ENCODE peak calls at places on chromosomes 3 and 15, in four cellular contexts. K, X, E and Q are unnamed samples.

GRCh38 chr3:85483986-85484385 is 525.2 kb downstream of the CADM2 start:
- DNase-seq in K (no peak), X (no peak), E (no peak), Q (no peak)

GRCh38 chr3:185059766-185060165 is 93.1 kb downstream of the C3orf70 start:
- DNase-seq in K (no peak), X (no peak), E (no peak), Q (no peak)

GRCh38 chr3:52831500-52832301 is 1.2 kb upstream of the ITIH4 start:
- DNase-seq in K (peak), X (no peak), E (peak), Q (no peak)

GRCh38 chr15:98856540-98856907 is 151.1 kb downstream of the PGPEP1L start:
- DNase-seq in K (peak), X (no peak), E (peak), Q (no peak)

GRCh38 chr15:63915888-63916731 is 82.4 kb upstream of the HERC1 start:
- DNase-seq in K (peak), X (no peak), E (no peak), Q (no peak)

GRCh38 chr3:149443545-149443912 is 31.0 kb upstream of the TM4SF4 start:
- DNase-seq in K (no peak), X (no peak), E (no peak), Q (no peak)

GRCh38 chr3:140537075-140537474 is 140.8 kb upstream of the TRIM42 start:
- DNase-seq in K (no peak), X (no peak), E (no peak), Q (no peak)

GRCh38 chr15:31405200-31405929 is 78.7 kb downstream of the KLF13 start:
- DNase-seq in K (no peak), X (peak), E (peak), Q (no peak)

GRCh38 chr3:34856577-34856976 is 782.7 kb upstream of the ARPP21 start:
- DNase-seq in K (no peak), X (no peak), E (no peak), Q (no peak)

GRCh38 chr15:62253294-62253693 is 88.2 kb upstream of the C2CD4B start:
- DNase-seq in K (peak), X (no peak), E (no peak), Q (no peak)

GRCh38 chr15:94387854-94388441 is 156.6 kb downstream of the MCTP2 start:
- DNase-seq in K (no peak), X (peak), E (no peak), Q (no peak)

GRCh38 chr3:99645277-99646106 is 7.1 kb downstream of the COL8A1 start:
- DNase-seq in K (peak), X (no peak), E (peak), Q (no peak)

GRCh38 chr3:15315003-15315402 is 17.4 kb downstream of the SH3BP5 start:
- DNase-seq in K (no peak), X (no peak), E (peak), Q (no peak)

GRCh38 chr3:25587094-25587493 is 77.6 kb downstream of the TOP2B start:
- DNase-seq in K (no peak), X (no peak), E (no peak), Q (no peak)

GRCh38 chr15:100170280-100170654 is 171.5 kb downstream of the ADAMTS17 start:
- DNase-seq in K (no peak), X (no peak), E (no peak), Q (no peak)

GRCh38 chr15:39833515-39833981 is 50.9 kb upstream of the FSIP1 start:
- DNase-seq in K (peak), X (no peak), E (peak), Q (no peak)

GRCh38 chr3:14766428-14767244 is 52.1 kb upstream of the FGD5 start:
- DNase-seq in K (no peak), X (no peak), E (no peak), Q (no peak)

GRCh38 chr15:45637552-45638033 is 2.8 kb downstream of the SQOR start:
- DNase-seq in K (peak), X (peak), E (peak), Q (peak)

GRCh38 chr3:155504682-155505081 is 211.2 kb upstream of the STRIT1 start:
- DNase-seq in K (no peak), X (no peak), E (no peak), Q (no peak)

GRCh38 chr3:9037113-9037715 is 73.9 kb upstream of the RAD18 start:
- DNase-seq in K (no peak), X (no peak), E (no peak), Q (no peak)

GRCh38 chr3:9036327-9037112 is 73.2 kb upstream of the RAD18 start:
- DNase-seq in K (peak), X (no peak), E (peak), Q (no peak)

GRCh38 chr3:9032236-9032777 is 69.0 kb upstream of the RAD18 start:
- DNase-seq in K (no peak), X (no peak), E (no peak), Q (no peak)

GRCh38 chr3:9035473-9035872 is 72.2 kb upstream of the RAD18 start:
- DNase-seq in K (no peak), X (no peak), E (no peak), Q (no peak)

GRCh38 chr3:9033867-9034266 is 70.6 kb upstream of the RAD18 start:
- DNase-seq in K (no peak), X (no peak), E (no peak), Q (no peak)
- TF ChIP-seq CTCF in K (no peak), X (no peak), E (peak), Q (no peak)

DNA sequence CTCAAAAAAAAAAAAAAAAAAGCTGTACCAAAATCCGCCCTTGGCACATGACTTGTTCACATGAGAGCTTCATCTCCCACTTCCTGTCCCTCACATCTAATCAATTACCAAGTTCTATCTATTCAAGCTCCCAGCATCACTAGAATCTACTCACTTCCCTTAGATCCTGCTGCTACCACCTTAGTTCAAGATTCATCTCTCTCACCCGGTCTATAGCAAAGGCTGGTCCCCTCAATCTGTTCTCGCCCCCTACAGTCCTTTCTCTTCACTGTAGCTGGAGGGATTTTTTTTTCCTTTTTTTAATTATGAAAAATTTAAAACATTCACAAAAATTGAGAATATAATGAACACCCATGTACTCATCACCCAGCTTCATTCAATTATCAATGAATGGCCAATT is 16.7 kb upstream of the GPR160 start:
- DNase-seq in K (peak), X (no peak), E (no peak), Q (no peak)
- TF ChIP-seq CTCF in K (peak), X (peak), E (no peak), Q (no peak)

GRCh38 chr15:74614744-74615312 is 808 bp upstream of the CLK3 start:
- DNase-seq in K (peak), X (peak), E (peak), Q (peak)

GRCh38 chr15:74613953-74614743 is 1.5 kb upstream of the CLK3 start:
- DNase-seq in K (no peak), X (no peak), E (no peak), Q (no peak)

GRCh38 chr15:74616996-74617395 is 1.4 kb downstream of the CLK3 start:
- DNase-seq in K (no peak), X (no peak), E (no peak), Q (no peak)

GRCh38 chr15:74616020-74616939 is 644 bp downstream of the CLK3 start:
- DNase-seq in K (peak), X (peak), E (peak), Q (peak)

GRCh38 chr15:74615313-74616019 is at the start of gene CLK3:
- DNase-seq in K (peak), X (peak), E (peak), Q (peak)
- TF ChIP-seq CTCF in K (no peak), X (no peak), E (no peak), Q (no peak)

DNA sequence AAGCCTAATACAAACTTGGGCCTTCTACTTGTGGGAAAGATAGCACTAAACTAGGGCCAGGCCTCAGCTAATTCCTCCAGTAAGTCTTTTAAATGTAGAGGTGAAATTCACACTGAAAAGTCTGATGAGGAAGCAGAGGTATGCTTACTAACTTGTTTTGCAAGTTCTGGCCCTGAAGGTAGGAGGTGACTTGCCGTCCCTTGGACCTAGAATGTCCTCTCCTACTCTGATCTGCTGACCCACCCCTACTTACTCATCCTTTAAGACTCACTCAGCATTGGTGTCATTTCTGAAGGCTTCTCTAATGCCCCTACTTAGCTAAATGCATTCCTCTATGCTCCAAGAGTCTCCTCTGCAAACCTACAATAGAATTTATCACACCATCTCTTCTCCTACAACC is 19.4 kb downstream of the RIOX2 start:
- DNase-seq in K (no peak), X (no peak), E (peak), Q (no peak)
- TF ChIP-seq CTCF in K (no peak), X (no peak), E (no peak), Q (no peak)

DNA sequence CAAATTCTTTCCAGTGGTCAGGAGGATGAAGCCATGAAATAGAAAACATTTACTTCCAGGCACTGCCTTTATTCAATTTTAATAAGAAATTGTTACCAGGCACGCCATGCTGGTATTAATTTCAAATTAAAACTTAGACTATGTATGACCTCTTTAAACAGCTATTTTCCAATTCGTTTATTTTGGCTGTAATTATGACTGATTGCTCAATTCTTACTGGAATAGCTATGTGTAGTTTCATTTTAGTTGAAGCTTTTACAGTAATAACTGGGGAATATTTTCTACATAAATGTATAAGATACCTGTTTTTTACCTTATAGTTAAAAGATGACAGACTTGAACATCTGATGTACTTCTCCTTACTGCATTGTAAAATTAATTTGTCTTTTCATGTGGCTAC is 480.0 kb upstream of the GOLIM4 start:
- DNase-seq in K (no peak), X (no peak), E (no peak), Q (no peak)
- TF ChIP-seq CTCF in K (no peak), X (no peak), E (no peak), Q (no peak)